ENCODE peak calls at places on chromosomes 4 and X, in four cellular contexts. O is right lobe of liver, X is esophagus squamous epithelium, I is body of pancreas. B is an unnamed sample.

GRCh38 chr4:128819082-128819742 is 9.7 kb downstream of the JADE1 start:
- DNase-seq in X (no peak), O (no peak), I (no peak), B (no peak)

GRCh38 chr4:55258152-55258863 is 87.7 kb upstream of the SRD5A3 start:
- DNase-seq in I (no peak), O (no peak), X (no peak), B (no peak)

GRCh38 chr4:99336553-99336952 is 15.4 kb upstream of the ADH1B start:
- DNase-seq in X (no peak), O (no peak), I (no peak), B (no peak)

GRCh38 chr4:144384428-144384827 is 243.9 kb upstream of the GYPA start:
- DNase-seq in I (no peak), O (no peak), X (no peak), B (no peak)

GRCh38 chrX:68084765-68085164 is 348.5 kb downstream of the OPHN1 start:
- DNase-seq in X (no peak), O (no peak), I (no peak), B (peak)

GRCh38 chrX:150542846-150543229 is 25.6 kb upstream of the MTM1 start:
- DNase-seq in X (no peak), I (no peak), O (no peak), B (no peak)

GRCh38 chrX:68945603-68946228 is 116.9 kb downstream of the EFNB1 start:
- DNase-seq in I (no peak), X (no peak), O (no peak), B (no peak)

GRCh38 chrX:136268051-136269048 is 17.1 kb upstream of the MAP7D3 start:
- DNase-seq in O (no peak), X (no peak), I (peak), B (peak)

GRCh38 chr4:51895816-51896408 is 53.0 kb downstream of the DCUN1D4 start:
- DNase-seq in I (peak), O (peak), X (no peak), B (peak)

GRCh38 chrX:56397636-56398035 is 165.5 kb downstream of the KLF8 start:
- DNase-seq in O (no peak), X (no peak), I (no peak), B (no peak)

GRCh38 chr4:140091305-140091704 is 62.7 kb downstream of the MAML3 start:
- DNase-seq in X (no peak), O (no peak), I (no peak), B (no peak)

GRCh38 chr4:41957634-41958033 is 22.4 kb downstream of the TMEM33 start:
- DNase-seq in X (no peak), I (no peak), O (no peak), B (no peak)

GRCh38 chr4:110619401-110620247 is 3.3 kb downstream of the PITX2 start:
- DNase-seq in O (no peak), X (no peak), I (no peak), B (no peak)

GRCh38 chr4:110621839-110622751 is 782 bp downstream of the PITX2 start:
- DNase-seq in O (no peak), X (no peak), I (no peak), B (no peak)

GRCh38 chr4:110622841-110623709 is at the start of gene PITX2:
- DNase-seq in O (peak), I (peak), X (peak), B (peak)

GRCh38 chr4:110620352-110621327 is 2.2 kb downstream of the PITX2 start:
- DNase-seq in I (no peak), O (peak), X (no peak), B (no peak)

GRCh38 chr4:110621328-110621812 is 1.5 kb downstream of the PITX2 start:
- DNase-seq in X (no peak), O (no peak), I (no peak), B (no peak)
- H3K4me3 ChIP-seq in X (peak), O (peak), I (no peak), B (no peak)

DNA sequence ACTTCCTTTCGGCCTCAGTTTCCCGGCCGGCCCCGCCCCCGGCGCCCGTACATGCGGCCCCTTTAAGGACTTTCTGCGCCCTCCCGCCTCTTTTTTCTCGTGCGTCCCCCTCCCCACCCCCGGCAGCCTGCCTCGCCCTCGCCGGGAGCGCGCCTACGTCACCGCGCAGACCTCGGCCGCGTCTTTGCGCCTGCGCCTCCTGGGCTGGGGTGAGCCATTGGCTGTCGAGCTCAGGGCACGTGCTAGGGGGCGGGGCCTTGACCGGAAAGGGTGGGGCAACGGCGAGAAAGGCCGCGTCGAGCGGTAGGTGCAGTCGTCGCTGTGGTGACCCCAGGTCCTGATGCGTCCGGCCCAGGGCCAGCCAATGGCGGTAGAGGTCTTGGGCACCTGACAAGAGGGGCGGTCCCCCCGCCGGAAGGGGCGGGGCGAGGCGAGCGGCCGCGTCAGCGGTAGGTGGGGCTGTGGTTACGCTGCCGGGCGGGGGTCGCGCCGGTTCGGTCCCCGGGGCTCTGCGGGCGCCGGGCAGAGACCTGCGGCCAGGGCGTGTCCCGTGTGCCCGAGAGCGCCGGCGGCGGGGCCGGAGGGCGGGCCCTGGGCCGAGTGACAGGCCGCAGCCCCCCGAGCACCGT is at the start of gene UVSSA:
- DNase-seq in I (peak), O (peak), X (peak), B (peak)
- TF ChIP-seq POLR2A in I (peak), O (peak), X (no peak), B (peak)

DNA sequence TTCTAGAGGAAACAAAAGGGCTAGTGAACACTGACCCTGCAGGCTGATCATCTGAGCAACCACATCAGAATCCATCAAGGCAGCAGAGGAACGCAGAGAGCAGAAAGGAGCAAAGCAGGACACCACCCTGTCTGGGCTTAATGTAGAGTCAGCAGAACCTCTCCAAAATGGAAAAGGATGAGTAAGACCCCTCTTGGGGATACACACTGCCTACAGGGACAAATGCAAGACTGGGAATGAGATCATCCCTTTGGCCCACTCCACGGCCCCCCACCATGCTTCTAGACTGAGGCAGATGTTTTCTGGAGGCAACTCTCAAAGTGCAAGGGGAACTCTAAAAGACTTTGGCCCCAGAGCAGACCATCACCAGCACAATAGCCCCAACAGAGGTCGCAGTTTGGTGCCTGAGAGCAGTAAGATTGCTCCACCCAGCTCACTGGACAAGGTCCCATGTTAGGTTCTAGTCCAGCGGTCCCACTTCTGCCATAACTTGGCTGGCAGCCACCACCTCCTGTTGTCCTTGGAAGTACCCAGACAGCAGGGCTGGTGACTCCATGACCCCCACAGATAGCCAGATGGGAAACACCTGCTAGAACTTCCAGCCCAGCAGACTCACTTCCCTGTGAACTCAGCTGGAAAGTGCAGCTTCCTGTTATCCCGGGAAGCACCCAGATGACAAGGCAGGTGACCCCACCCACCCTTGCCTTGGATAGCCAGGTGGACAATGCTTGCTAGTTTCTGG is 372.7 kb downstream of the INPP4B start:
- DNase-seq in X (no peak), I (peak), O (no peak), B (peak)
- H3K4me3 ChIP-seq in X (peak), I (no peak), O (no peak), B (no peak)

GRCh38 chrX:51802917-51803688 is 59.9 kb downstream of the GSPT2 start:
- DNase-seq in X (no peak), I (peak), O (peak), B (peak)
- TF ChIP-seq POLR2A in X (no peak), I (peak), O (no peak), B (no peak)

GRCh38 chrX:140767646-140768045 is 58.1 kb downstream of the LINC00632 start:
- DNase-seq in I (no peak), X (no peak), O (no peak), B (no peak)

GRCh38 chrX:140765043-140765784 is 55.7 kb downstream of the LINC00632 start:
- DNase-seq in O (no peak), I (no peak), X (no peak), B (no peak)

GRCh38 chrX:140766024-140766611 is 56.6 kb downstream of the LINC00632 start:
- DNase-seq in I (peak), O (peak), X (no peak), B (peak)

GRCh38 chrX:140762061-140762460 is 52.5 kb downstream of the LINC00632 start:
- DNase-seq in I (peak), O (peak), X (no peak), B (peak)

GRCh38 chrX:140764401-140764919 is 54.9 kb downstream of the LINC00632 start:
- DNase-seq in O (peak), I (peak), X (no peak), B (peak)
- H3K4me3 ChIP-seq in O (peak), I (peak), X (peak), B (no peak)

DNA sequence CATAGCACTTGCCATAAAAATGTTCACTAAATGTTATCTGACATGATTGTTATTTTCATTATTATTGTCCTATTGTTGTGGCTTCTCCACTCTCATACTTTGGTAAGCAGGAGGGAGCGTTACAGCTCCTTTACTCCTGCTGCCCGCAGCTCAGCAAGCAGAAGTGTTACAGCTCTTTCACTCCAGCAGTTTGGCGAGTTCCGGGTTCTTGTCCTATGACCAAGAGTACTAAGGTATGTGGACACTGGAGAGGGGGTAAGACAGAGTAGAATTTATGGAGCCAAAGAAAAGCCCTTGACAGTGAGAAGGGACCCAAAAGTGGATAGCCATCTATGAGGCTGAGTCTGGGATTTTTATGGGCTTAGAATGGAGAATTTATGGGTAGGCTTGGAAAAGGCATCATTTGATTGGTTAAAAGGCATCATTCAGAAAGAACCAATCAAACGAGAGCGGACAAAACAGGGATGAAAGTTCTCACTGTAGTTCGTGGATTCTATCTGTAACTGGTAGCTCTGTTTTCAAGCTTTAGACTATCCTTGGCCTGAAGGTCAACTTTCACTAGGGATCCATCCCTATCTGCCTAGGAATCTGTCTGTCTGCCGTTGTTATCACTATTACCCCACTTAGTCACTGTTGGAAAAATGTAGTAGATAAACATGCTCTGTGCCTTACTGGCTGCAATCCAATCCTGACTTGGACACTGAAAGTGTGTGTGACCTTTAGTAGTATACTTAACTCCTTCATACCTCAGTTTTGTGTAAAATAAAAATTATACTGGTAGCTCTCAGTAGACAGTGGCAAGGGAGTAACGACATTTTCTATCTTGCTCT is 545.6 kb upstream of the LCORL start:
- DNase-seq in O (no peak), I (no peak), X (no peak), B (peak)
- TF ChIP-seq POLR2A in O (no peak), I (no peak), X (no peak), B (no peak)

B was measured in adrenal gland.